ENCODE peak calls at places on chromosomes 3 and 15, in four cellular contexts. E, X, D and T are unnamed samples.
A peak's percentile ranks its signal among the peaks of the same experiment; 100 is the strongest.

GRCh38 chr15:48925714-48926223 is 38.0 kb downstream of the SHC4 start:
- DNase-seq in D (no peak), E (peak; percentile 97), X (peak; percentile 18), T (peak; percentile 29)

GRCh38 chr3:144200004-144200403 is 228.4 kb downstream of the DIPK2A start:
- DNase-seq in E (no peak), X (no peak), D (no peak), T (no peak)

GRCh38 chr15:32641517-32642059 is at the start of gene SCG5:
- DNase-seq in D (peak; percentile 79), E (no peak), X (peak; percentile 66), T (no peak)

GRCh38 chr3:50140990-50141389 is 14.1 kb upstream of the SEMA3F start:
- DNase-seq in E (no peak), X (no peak), D (no peak), T (no peak)

GRCh38 chr15:94584833-94585244 is 353.5 kb downstream of the MCTP2 start:
- DNase-seq in E (peak; percentile 33), X (no peak), D (peak; percentile 54), T (no peak)

GRCh38 chr15:39661776-39662175 is 80.9 kb downstream of the THBS1 start:
- DNase-seq in E (no peak), D (no peak), X (no peak), T (no peak)

GRCh38 chr15:32981536-32981935 is 213.0 kb downstream of the FMN1 start:
- DNase-seq in E (no peak), X (no peak), D (no peak), T (no peak)

GRCh38 chr15:78810377-78811123 is 714 bp downstream of the ADAMTS7 start:
- DNase-seq in D (peak; percentile 77), E (peak; percentile 32), X (peak; percentile 64), T (no peak)

GRCh38 chr3:76405196-76405595 is 619.8 kb upstream of the ZNF717 start:
- DNase-seq in D (no peak), X (no peak), E (no peak), T (no peak)

GRCh38 chr15:101723161-101723873 is 956 bp downstream of the TARS3 start:
- DNase-seq in X (peak; percentile 5), D (no peak), E (no peak), T (no peak)

GRCh38 chr15:86139828-86140227 is 60.2 kb downstream of the AGBL1 start:
- DNase-seq in E (no peak), X (no peak), D (no peak), T (no peak)

GRCh38 chr3:123489400-123490004 is 40.6 kb upstream of the ADCY5 start:
- DNase-seq in D (peak; percentile 88), E (peak; percentile 23), X (peak; percentile 80), T (peak; percentile 27)

GRCh38 chr3:13282528-13282985 is 137.6 kb downstream of the NUP210 start:
- DNase-seq in E (no peak), D (no peak), X (peak; percentile 38), T (no peak)

GRCh38 chr3:14876942-14877341 is 58.2 kb downstream of the FGD5 start:
- DNase-seq in D (peak; percentile 83), X (peak; percentile 39), E (no peak), T (no peak)

GRCh38 chr3:137820366-137820765 is 56.3 kb downstream of the SOX14 start:
- DNase-seq in D (no peak), X (no peak), E (no peak), T (no peak)

GRCh38 chr3:71581981-71582611 is 1.4 kb downstream of the FOXP1 start:
- DNase-seq in D (peak; percentile 70), E (peak; percentile 45), X (peak; percentile 65), T (peak; percentile 58)

DNA sequence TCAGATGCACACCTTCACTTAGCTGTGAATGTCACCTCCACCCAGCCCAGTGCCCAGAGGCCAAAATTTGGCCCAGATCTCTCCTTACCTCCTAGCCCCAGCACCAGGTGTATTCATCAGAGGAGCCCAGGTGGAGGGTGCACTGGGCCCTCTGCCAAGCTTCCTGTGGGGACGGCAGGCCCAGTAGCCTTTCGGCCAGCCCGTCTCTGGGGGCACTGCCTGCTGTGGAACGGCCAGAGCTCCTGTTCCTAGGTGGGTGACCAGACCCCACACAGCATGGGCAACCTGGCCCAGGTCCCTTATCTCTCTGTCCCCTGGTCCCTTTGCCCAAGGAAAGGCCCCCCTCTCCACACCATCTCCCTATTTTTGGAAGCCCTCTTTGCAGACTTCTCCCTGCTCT is 67.8 kb downstream of the AAGAB start:
- DNase-seq in D (no peak), X (no peak), E (no peak), T (no peak)
- H3K36me3 ChIP-seq in D (peaks cover 13% of the 10 kb centered on the region), X (peaks cover 4% of the 10 kb centered on the region), E (peaks cover 23% of the 10 kb centered on the region), T (peaks cover 84% of the 10 kb centered on the region)

DNA sequence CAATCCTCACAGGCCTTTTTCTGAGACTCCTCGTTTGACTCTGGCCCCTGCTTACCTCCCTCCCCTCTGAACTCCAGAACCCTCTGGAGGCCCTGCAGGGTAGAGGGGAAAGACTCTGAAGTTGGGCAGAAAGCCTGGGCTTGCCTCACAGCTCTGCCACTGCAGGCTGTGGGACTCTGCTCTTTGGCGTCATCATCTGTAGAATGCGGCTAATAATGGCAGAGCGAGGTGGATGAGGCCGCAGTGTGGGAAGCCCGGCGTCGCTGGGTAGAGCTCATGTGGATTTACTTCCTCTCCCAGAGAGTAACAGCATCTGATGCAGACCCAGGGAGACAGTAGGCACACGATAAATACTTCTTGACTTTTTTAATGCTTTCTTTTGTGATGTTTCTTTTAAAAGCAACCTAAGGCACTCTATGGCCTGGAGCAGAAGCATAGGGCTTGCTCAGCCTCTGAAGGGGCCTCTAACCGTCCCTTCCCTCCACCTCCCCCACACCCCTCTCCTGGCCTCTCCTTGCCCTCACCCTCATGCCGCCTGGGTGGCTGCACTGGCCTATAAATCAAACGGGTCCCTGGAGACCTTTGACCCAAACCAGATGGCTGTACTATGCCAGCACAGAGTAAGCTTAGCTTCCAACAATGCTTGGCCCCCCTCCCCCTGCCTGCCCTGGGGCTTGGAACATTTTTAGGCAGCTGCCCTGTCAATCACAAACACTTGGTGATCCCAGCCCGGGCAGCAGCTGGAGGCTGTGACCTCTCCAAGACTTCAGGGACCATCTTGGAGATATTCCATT is 32.9 kb downstream of the SPSB4 start:
- DNase-seq in X (peak; percentile 36), E (no peak), D (no peak), T (no peak)
- H3K4me1 ChIP-seq in X (peaks cover 27% of the 10 kb centered on the region), E (no peaks in the 10 kb centered on the region), D (no peaks in the 10 kb centered on the region), T (peaks cover 10% of the 10 kb centered on the region)

DNA sequence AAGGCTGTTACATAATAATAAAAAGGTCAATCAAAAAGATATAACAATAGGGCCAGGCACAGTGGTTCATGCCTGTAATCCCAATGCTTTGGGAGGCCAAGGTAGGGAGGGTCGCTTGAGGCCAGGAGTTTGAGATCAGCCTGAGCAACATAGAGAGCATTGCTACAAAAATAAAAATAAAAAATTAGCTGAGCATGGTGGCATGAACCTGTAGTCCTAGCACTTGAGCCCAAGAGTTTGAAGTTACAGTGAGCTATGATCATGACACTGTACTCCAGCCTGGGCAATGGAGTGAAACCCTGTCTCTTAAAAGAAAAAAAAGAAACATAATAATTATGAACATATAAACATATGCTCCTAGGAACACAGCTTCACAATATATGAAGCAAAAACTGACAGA is 29.3 kb downstream of the AVEN start:
- DNase-seq in E (no peak), D (no peak), X (no peak), T (no peak)
- H3K36me3 ChIP-seq in E (no peaks in the 10 kb centered on the region), D (no peaks in the 10 kb centered on the region), X (no peaks in the 10 kb centered on the region), T (no peaks in the 10 kb centered on the region)

DNA sequence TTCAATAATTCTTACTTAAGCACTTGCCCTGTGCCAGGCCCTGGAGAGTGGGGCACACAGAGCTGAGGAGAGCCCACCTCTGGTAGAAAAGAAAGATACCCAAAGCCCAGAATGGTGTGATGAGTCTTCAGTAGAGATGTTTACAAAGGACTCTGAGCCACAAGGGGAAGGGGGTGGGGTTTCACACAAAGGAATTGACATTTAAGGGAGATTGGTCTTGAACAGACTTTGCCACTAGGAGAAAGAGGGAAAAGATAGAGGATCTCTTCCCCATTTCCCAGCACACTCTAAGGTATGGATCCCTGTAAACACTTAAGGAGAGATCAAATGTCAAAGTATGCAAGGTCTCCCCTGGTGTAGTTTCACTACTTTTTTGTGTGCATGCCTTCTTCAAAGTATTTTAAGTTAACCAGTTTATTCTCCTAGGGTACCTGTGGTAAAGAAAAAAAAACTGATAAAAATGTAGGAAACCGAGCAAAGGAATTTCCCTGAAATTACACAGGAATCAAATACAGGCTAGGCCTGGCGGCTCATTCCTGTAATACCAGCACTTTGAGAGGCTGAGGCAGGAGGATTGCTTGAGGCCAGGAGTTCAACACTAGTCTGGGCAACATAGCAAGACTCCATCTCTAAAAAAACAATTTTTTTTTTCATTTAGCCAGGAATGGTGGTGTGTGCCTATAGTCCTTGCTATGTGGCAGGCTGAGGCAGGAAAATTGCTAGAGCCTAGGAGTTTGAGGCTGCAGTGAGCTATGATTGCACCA is 117.6 kb upstream of the SKOR1 start:
- DNase-seq in X (no peak), E (no peak), D (no peak), T (no peak)
- H3K4me1 ChIP-seq in X (no peaks in the 10 kb centered on the region), E (no peaks in the 10 kb centered on the region), D (no peaks in the 10 kb centered on the region), T (no peaks in the 10 kb centered on the region)

GRCh38 chr15:90580946-90581345 is 51.2 kb downstream of the CRTC3 start:
- DNase-seq in D (no peak), X (no peak), E (no peak), T (no peak)

GRCh38 chr15:90583471-90584252 is 53.9 kb downstream of the CRTC3 start:
- DNase-seq in E (no peak), X (no peak), D (no peak), T (no peak)

GRCh38 chr15:90581771-90582471 is 52.2 kb downstream of the CRTC3 start:
- DNase-seq in D (no peak), E (no peak), X (no peak), T (no peak)

GRCh38 chr15:90580541-90580940 is 50.8 kb downstream of the CRTC3 start:
- DNase-seq in D (no peak), E (no peak), X (no peak), T (no peak)

GRCh38 chr15:90582553-90582952 is 52.8 kb downstream of the CRTC3 start:
- DNase-seq in D (no peak), X (no peak), E (no peak), T (no peak)
- H3K36me3 ChIP-seq in D (no peaks in the 10 kb centered on the region), X (no peaks in the 10 kb centered on the region), E (no peaks in the 10 kb centered on the region), T (no peaks in the 10 kb centered on the region)